ENCODE peak calls at places on chromosome 3, in nine cellular contexts. K is A673, U is astrocyte of the hippocampus, N is AG10803, Q is substantia nigra, G is thyroid gland, S is PC-3, B is HuH-7, R is left colon. D is an unnamed sample.

GRCh38 chr3:117660941-117661635 is 951.5 kb downstream of the TUSC7 start:
- DNase-seq in K (peak), G (no peak), R (no peak), N (peak), S (no peak), U (peak), Q (no peak), B (no peak), D (no peak)

GRCh38 chr3:69451594-69451993 is 65.7 kb upstream of the FRMD4B start:
- DNase-seq in G (no peak), Q (no peak), K (no peak), N (no peak), S (no peak), B (no peak), U (no peak), R (no peak), D (no peak)

GRCh38 chr3:24793896-24794295 is 299.2 kb upstream of the THRB start:
- DNase-seq in B (no peak), U (no peak), R (no peak), N (no peak), K (no peak), Q (no peak), S (no peak), G (no peak), D (no peak)

GRCh38 chr3:44885618-44886017 is 11.2 kb downstream of the TGM4 start:
- DNase-seq in N (peak), B (no peak), G (no peak), Q (no peak), R (no peak), U (peak), S (peak), K (peak), D (peak)

GRCh38 chr3:30610702-30611410 is 4.5 kb downstream of the TGFBR2 start:
- DNase-seq in B (no peak), R (no peak), K (no peak), G (no peak), Q (no peak), S (no peak), U (no peak), N (no peak), D (no peak)

GRCh38 chr3:10929978-10930620 is 62.4 kb upstream of the SLC6A1 start:
- DNase-seq in B (no peak), K (no peak), U (no peak), Q (no peak), N (no peak), G (no peak), S (no peak), R (no peak), D (no peak)

GRCh38 chr3:20039765-20040475 is at the start of gene KAT2B:
- DNase-seq in B (peak), G (peak), N (peak), R (peak), Q (peak), U (peak), K (peak), S (peak), D (peak)

GRCh38 chr3:161406594-161407555 is 35.6 kb upstream of the SPTSSB start:
- DNase-seq in G (no peak), Q (no peak), S (peak), U (no peak), N (no peak), R (no peak), B (no peak), K (no peak), D (no peak)

GRCh38 chr3:14554715-14555114 is 14.6 kb upstream of the GRIP2 start:
- DNase-seq in N (no peak), B (no peak), U (no peak), K (no peak), G (no peak), Q (no peak), S (no peak), R (no peak), D (no peak)

GRCh38 chr3:187978433-187979011 is 175.4 kb upstream of the LPP start:
- DNase-seq in R (no peak), B (no peak), K (no peak), G (no peak), S (no peak), Q (no peak), N (no peak), U (no peak), D (no peak)

GRCh38 chr3:36923981-36924747 is 20.7 kb downstream of the TRANK1 start:
- DNase-seq in U (no peak), S (no peak), Q (no peak), K (no peak), G (no peak), B (no peak), R (no peak), N (no peak), D (no peak)

GRCh38 chr3:18144571-18144970 is 280.6 kb downstream of the SATB1 start:
- DNase-seq in U (peak), Q (no peak), N (no peak), R (no peak), K (no peak), S (no peak), G (no peak), B (no peak), D (no peak)

GRCh38 chr3:153115326-153115725 is 46.7 kb upstream of the RAP2B start:
- DNase-seq in U (no peak), N (no peak), Q (no peak), K (no peak), G (no peak), B (no peak), S (no peak), R (no peak), D (no peak)

D was measured in RWPE1.